ENCODE peak calls at places on chromosomes 6 and 20, in five cellular contexts. K is pancreas, O is right cardiac atrium, G is endothelial cell of umbilical vein, M is left lung. U is an unnamed sample.

GRCh38 chr6:143545976-143546547 is 34.5 kb upstream of the FUCA2 start:
- DNase-seq in K (no peak), O (no peak), G (peak; percentile 14), M (no peak), U (no peak)

GRCh38 chr20:62393266-62393665 is 6.4 kb downstream of the RPS21 start:
- DNase-seq in K (no peak), O (no peak), G (no peak), M (no peak), U (no peak)

GRCh38 chr20:6827472-6827871 is 60.0 kb downstream of the BMP2 start:
- DNase-seq in K (no peak), O (no peak), G (no peak), M (no peak), U (no peak)

GRCh38 chr6:105250523-105250922 is 70.7 kb upstream of the POPDC3 start:
- DNase-seq in K (no peak), O (no peak), G (no peak), M (no peak), U (no peak)

GRCh38 chr20:14925286-14925685 is 587.9 kb upstream of the FLRT3 start:
- DNase-seq in K (no peak), O (no peak), G (peak; percentile 79), M (no peak), U (no peak)

GRCh38 chr6:129469070-129469662 is 240.8 kb downstream of the ARHGAP18 start:
- DNase-seq in K (no peak), O (no peak), G (no peak), M (no peak), U (no peak)

GRCh38 chr6:15090145-15090579 is 155.7 kb upstream of the JARID2 start:
- DNase-seq in K (no peak), O (no peak), G (no peak), M (no peak), U (no peak)

GRCh38 chr6:54491431-54491830 is 183.2 kb downstream of the TINAG start:
- DNase-seq in K (no peak), O (no peak), G (no peak), M (no peak), U (no peak)

GRCh38 chr6:52754443-52754842 is 8.8 kb downstream of the GSTA2 start:
- DNase-seq in K (no peak), O (no peak), G (no peak), M (no peak), U (no peak)

GRCh38 chr20:20267685-20268429 is 100.0 kb upstream of the INSM1 start:
- DNase-seq in K (no peak), O (no peak), G (no peak), M (no peak), U (no peak)

GRCh38 chr20:50141018-50141675 is 12.4 kb downstream of the PEDS1 start:
- DNase-seq in K (no peak), O (no peak), G (no peak), M (no peak), U (no peak)

GRCh38 chr20:3857405-3857804 is 10.8 kb downstream of the MAVS start:
- DNase-seq in K (no peak), O (no peak), G (no peak), M (no peak), U (no peak)

GRCh38 chr6:130967502-130968469 is 95.3 kb downstream of the EPB41L2 start:
- DNase-seq in K (no peak), O (no peak), G (peak; percentile 63), M (no peak), U (no peak)

GRCh38 chr20:18533491-18533890 is 25.8 kb downstream of the SEC23B start:
- DNase-seq in K (no peak), O (no peak), G (no peak), M (no peak), U (no peak)

GRCh38 chr20:51594206-51594998 is 51.9 kb upstream of the NFATC2 start:
- DNase-seq in K (no peak), O (peak; percentile 70), G (no peak), M (no peak), U (no peak)

GRCh38 chr20:43961541-43962471 is 47.2 kb downstream of the TOX2 start:
- DNase-seq in K (no peak), O (no peak), G (no peak), M (no peak), U (no peak)

GRCh38 chr6:161745594-161745993 is 471.7 kb upstream of the AGPAT4 start:
- DNase-seq in K (no peak), O (no peak), G (no peak), M (no peak), U (no peak)

GRCh38 chr6:7152467-7152866 is 44.7 kb downstream of the RREB1 start:
- DNase-seq in K (no peak), O (no peak), G (no peak), M (no peak), U (no peak)

GRCh38 chr6:88982720-88983119 is 19.3 kb upstream of the RNGTT start:
- DNase-seq in K (peak; percentile 50), O (peak; percentile 74), G (peak; percentile 70), M (no peak), U (peak; percentile 49)

GRCh38 chr6:168171673-168172352 is 92.8 kb upstream of the FRMD1 start:
- DNase-seq in K (no peak), O (no peak), G (no peak), M (no peak), U (no peak)

GRCh38 chr6:168165891-168166290 is 86.9 kb upstream of the FRMD1 start:
- DNase-seq in K (no peak), O (no peak), G (no peak), M (no peak), U (no peak)

GRCh38 chr6:168167431-168168315 is 88.7 kb upstream of the FRMD1 start:
- DNase-seq in K (no peak), O (no peak), G (no peak), M (no peak), U (no peak)

GRCh38 chr6:168166627-168167026 is 87.6 kb upstream of the FRMD1 start:
- DNase-seq in K (no peak), O (no peak), G (no peak), M (no peak), U (no peak)

GRCh38 chr6:168169624-168170023 is 90.6 kb upstream of the FRMD1 start:
- DNase-seq in K (no peak), O (no peak), G (no peak), M (no peak), U (no peak)
- H3K27me3 ChIP-seq in K (no peaks in the 10 kb centered on the region), O (no peaks in the 10 kb centered on the region), G (no peaks in the 10 kb centered on the region), M (no peaks in the 10 kb centered on the region), U (no peaks in the 10 kb centered on the region)

DNA sequence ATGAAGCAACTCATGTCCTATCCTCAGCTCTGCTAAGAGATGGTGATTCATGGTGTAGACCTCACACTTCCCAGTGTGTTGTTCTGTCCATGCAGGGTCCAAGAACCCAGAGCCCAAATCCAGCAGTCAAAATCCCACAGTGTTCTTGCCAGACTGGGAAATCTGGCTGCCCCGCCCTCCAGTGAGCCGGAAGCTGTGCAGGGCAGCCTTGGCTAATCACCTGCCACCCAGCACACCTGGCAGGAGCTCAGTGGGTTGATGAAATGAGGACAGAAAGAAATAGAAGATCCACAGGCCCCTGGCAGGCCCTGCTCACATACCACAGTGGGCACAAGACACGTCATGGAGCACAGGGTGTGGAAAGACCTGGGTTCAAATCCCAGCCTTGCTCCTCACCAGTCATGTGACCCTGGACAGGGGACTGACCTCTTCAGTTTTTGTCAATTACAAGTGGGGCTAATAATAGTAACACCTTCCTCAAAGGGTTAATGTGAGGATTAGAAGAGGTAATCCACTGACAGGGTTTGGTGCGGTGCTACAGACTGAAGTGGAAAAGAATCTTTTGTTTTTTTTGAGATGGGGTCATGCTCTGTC is 13.6 kb upstream of the GUCA1A start:
- DNase-seq in K (no peak), O (no peak), G (no peak), M (no peak), U (no peak)
- H3K27me3 ChIP-seq in K (no peaks in the 10 kb centered on the region), O (no peaks in the 10 kb centered on the region), G (peaks cover 4% of the 10 kb centered on the region), M (no peaks in the 10 kb centered on the region), U (no peaks in the 10 kb centered on the region)

GRCh38 chr20:21526776-21527175 is 12.9 kb upstream of the NKX2-2 start:
- DNase-seq in K (no peak), O (no peak), G (no peak), M (no peak), U (no peak)
- H3K27me3 ChIP-seq in K (no peaks in the 10 kb centered on the region), O (peaks cover 2% of the 10 kb centered on the region), G (peaks cover 46% of the 10 kb centered on the region), M (peaks cover 56% of the 10 kb centered on the region), U (no peaks in the 10 kb centered on the region)

GRCh38 chr6:41352396-41352795 is 17.0 kb downstream of the NCR2 start:
- DNase-seq in K (no peak), O (no peak), G (no peak), M (no peak), U (no peak)

GRCh38 chr6:41355952-41356351 is 20.5 kb downstream of the NCR2 start:
- DNase-seq in K (no peak), O (no peak), G (no peak), M (no peak), U (no peak)

GRCh38 chr6:41356838-41357237 is 21.4 kb downstream of the NCR2 start:
- DNase-seq in K (no peak), O (no peak), G (no peak), M (no peak), U (no peak)

GRCh38 chr6:41353333-41353732 is 17.9 kb downstream of the NCR2 start:
- DNase-seq in K (no peak), O (no peak), G (no peak), M (no peak), U (no peak)

DNA sequence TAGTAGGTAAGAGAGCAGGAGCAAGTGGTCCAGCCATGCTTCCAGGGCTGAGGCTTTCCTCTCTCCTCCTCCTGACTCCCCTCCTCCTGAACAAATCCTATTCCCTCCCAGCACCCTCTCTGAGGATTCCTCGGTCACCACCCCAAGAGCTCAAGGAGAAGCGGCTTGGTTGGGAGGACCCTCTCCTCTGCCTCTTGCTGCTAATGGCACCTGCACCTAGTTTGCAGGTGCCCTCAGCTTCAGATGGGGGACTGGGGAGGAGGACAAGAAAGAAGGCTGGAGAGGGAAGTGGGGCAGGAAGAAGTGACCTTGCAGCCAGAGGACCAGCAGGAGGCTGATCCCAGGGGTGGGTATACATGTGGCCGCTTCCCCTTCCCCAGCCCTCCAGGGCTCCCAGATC is 17.5 kb downstream of the NCR2 start:
- DNase-seq in K (no peak), O (no peak), G (no peak), M (no peak), U (no peak)
- H3K27me3 ChIP-seq in K (no peaks in the 10 kb centered on the region), O (no peaks in the 10 kb centered on the region), G (peaks cover 7% of the 10 kb centered on the region), M (no peaks in the 10 kb centered on the region), U (no peaks in the 10 kb centered on the region)

GRCh38 chr6:36777806-36778205 is 61.4 kb downstream of the CPNE5 start:
- DNase-seq in K (no peak), O (no peak), G (no peak), M (no peak), U (no peak)
- H3K27me3 ChIP-seq in K (no peaks in the 10 kb centered on the region), O (no peaks in the 10 kb centered on the region), G (no peaks in the 10 kb centered on the region), M (no peaks in the 10 kb centered on the region), U (no peaks in the 10 kb centered on the region)

GRCh38 chr6:100446922-100447899 is 17.5 kb downstream of the SIM1 start:
- DNase-seq in K (no peak), O (peak; percentile 30), G (no peak), M (no peak), U (no peak)
- H3K27me3 ChIP-seq in K (peaks cover 3% of the 10 kb centered on the region), O (peaks cover 3% of the 10 kb centered on the region), G (peaks cover 36% of the 10 kb centered on the region), M (peaks cover 94% of the 10 kb centered on the region), U (no peaks in the 10 kb centered on the region)